ENCODE peak calls at places on chromosomes 2 and 18, in nine cellular contexts. One of them, this sample, is unnamed.

GRCh38 chr2:183250472-183250871 is 126.2 kb downstream of the NUP35 start:
- DNase-seq in H1: no peak
- DNase-seq in kidney: no peak
- DNase-seq in substantia nigra: no peak
- DNase-seq in endodermal cell: no peak
- DNase-seq in hepatocyte: no peak
- DNase-seq in fibroblast of lung: peak
- DNase-seq in sigmoid colon: no peak
- DNase-seq in PC-3: no peak
- DNase-seq in this sample: no peak

GRCh38 chr2:69278366-69278765 is 108.7 kb downstream of the GFPT1 start:
- DNase-seq in fibroblast of lung: peak
- DNase-seq in sigmoid colon: no peak
- DNase-seq in endodermal cell: no peak
- DNase-seq in kidney: no peak
- DNase-seq in substantia nigra: no peak
- DNase-seq in hepatocyte: no peak
- DNase-seq in PC-3: no peak
- DNase-seq in H1: no peak
- DNase-seq in this sample: no peak

GRCh38 chr2:205858781-205859478 is 176.6 kb downstream of the NRP2 start:
- DNase-seq in substantia nigra: no peak
- DNase-seq in fibroblast of lung: peak
- DNase-seq in sigmoid colon: peak
- DNase-seq in kidney: no peak
- DNase-seq in H1: no peak
- DNase-seq in PC-3: no peak
- DNase-seq in hepatocyte: no peak
- DNase-seq in endodermal cell: no peak
- DNase-seq in this sample: peak

GRCh38 chr18:42108071-42108470 is 153.0 kb downstream of the PIK3C3 start:
- DNase-seq in kidney: no peak
- DNase-seq in substantia nigra: no peak
- DNase-seq in fibroblast of lung: no peak
- DNase-seq in H1: no peak
- DNase-seq in PC-3: no peak
- DNase-seq in endodermal cell: no peak
- DNase-seq in sigmoid colon: no peak
- DNase-seq in hepatocyte: no peak
- DNase-seq in this sample: no peak

GRCh38 chr2:130843321-130843985 is 6.7 kb downstream of the ARHGEF4 start:
- DNase-seq in hepatocyte: no peak
- DNase-seq in sigmoid colon: no peak
- DNase-seq in H1: no peak
- DNase-seq in fibroblast of lung: no peak
- DNase-seq in endodermal cell: no peak
- DNase-seq in PC-3: no peak
- DNase-seq in substantia nigra: no peak
- DNase-seq in kidney: peak
- DNase-seq in this sample: no peak

GRCh38 chr2:210477496-210477895 is 937 bp upstream of the LANCL1 start:
- DNase-seq in substantia nigra: no peak
- DNase-seq in fibroblast of lung: peak
- DNase-seq in hepatocyte: peak
- DNase-seq in H1: peak
- DNase-seq in kidney: no peak
- DNase-seq in sigmoid colon: no peak
- DNase-seq in PC-3: peak
- DNase-seq in endodermal cell: peak
- DNase-seq in this sample: no peak

GRCh38 chr2:13230221-13230620 is 513.5 kb downstream of the TRIB2 start:
- DNase-seq in fibroblast of lung: peak
- DNase-seq in substantia nigra: no peak
- DNase-seq in kidney: no peak
- DNase-seq in H1: no peak
- DNase-seq in hepatocyte: no peak
- DNase-seq in endodermal cell: no peak
- DNase-seq in PC-3: peak
- DNase-seq in sigmoid colon: no peak
- DNase-seq in this sample: no peak

GRCh38 chr2:32805104-32806095 is 141.4 kb upstream of the LTBP1 start:
- DNase-seq in hepatocyte: peak
- DNase-seq in endodermal cell: no peak
- DNase-seq in fibroblast of lung: peak
- DNase-seq in sigmoid colon: no peak
- DNase-seq in PC-3: peak
- DNase-seq in H1: no peak
- DNase-seq in substantia nigra: no peak
- DNase-seq in kidney: no peak
- DNase-seq in this sample: no peak

DNA sequence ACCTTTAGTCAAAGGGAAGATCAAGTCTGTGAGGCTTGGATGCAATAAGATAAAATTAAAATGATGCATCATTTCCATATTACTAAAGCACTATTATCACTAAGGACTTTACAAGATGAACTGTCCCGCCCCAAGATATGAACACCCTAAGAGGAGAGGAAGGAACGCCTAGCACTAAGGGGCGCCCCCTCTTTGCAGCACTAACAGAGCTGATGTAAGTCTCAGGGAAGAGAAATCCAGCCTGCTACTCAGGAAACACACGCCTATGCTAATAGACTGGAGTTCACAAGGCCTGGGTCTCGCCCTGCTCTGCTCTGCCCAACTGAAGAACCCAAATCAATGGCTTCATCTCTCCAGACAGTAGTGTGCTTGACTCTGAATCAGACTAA is 6.1 kb downstream of the INO80C start:
- DNase-seq in substantia nigra: no peak
- DNase-seq in fibroblast of lung: no peak
- DNase-seq in H1: no peak
- DNase-seq in hepatocyte: no peak
- DNase-seq in kidney: no peak
- DNase-seq in endodermal cell: peak
- DNase-seq in PC-3: no peak
- DNase-seq in sigmoid colon: no peak
- DNase-seq in this sample: no peak
- H3K27ac ChIP-seq in substantia nigra: no peak
- H3K27ac ChIP-seq in fibroblast of lung: no peak
- H3K27ac ChIP-seq in H1: peak
- H3K27ac ChIP-seq in hepatocyte: no peak
- H3K27ac ChIP-seq in kidney: no peak
- H3K27ac ChIP-seq in endodermal cell: no peak
- H3K27ac ChIP-seq in PC-3: no peak
- H3K27ac ChIP-seq in sigmoid colon: no peak
- H3K27ac ChIP-seq in this sample: no peak

DNA sequence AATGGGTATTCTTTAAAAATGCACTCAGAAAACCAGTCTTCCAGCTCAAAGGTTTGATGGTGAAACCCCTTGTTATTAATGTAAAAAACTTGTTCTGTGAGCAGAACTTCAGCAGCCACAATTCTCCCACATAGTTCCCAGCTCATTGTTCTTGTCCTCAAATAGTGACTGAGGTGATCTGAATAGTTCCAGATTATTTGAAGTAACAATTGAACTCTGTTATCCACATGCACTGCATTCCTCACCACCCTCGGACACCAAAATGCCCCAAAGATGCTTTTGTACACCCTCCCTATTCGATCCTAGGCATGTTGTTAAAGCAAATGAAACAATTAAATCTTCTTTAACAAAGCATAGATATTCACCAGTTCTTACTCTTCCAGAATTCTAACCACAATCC is 2186.8 kb upstream of the CELF4 start:
- DNase-seq in kidney: no peak
- DNase-seq in sigmoid colon: no peak
- DNase-seq in substantia nigra: no peak
- DNase-seq in fibroblast of lung: no peak
- DNase-seq in endodermal cell: no peak
- DNase-seq in H1: no peak
- DNase-seq in PC-3: no peak
- DNase-seq in hepatocyte: no peak
- DNase-seq in this sample: no peak
- H3K27ac ChIP-seq in kidney: no peak
- H3K27ac ChIP-seq in sigmoid colon: no peak
- H3K27ac ChIP-seq in substantia nigra: no peak
- H3K27ac ChIP-seq in fibroblast of lung: no peak
- H3K27ac ChIP-seq in endodermal cell: peak
- H3K27ac ChIP-seq in H1: no peak
- H3K27ac ChIP-seq in PC-3: no peak
- H3K27ac ChIP-seq in hepatocyte: no peak
- H3K27ac ChIP-seq in this sample: no peak

DNA sequence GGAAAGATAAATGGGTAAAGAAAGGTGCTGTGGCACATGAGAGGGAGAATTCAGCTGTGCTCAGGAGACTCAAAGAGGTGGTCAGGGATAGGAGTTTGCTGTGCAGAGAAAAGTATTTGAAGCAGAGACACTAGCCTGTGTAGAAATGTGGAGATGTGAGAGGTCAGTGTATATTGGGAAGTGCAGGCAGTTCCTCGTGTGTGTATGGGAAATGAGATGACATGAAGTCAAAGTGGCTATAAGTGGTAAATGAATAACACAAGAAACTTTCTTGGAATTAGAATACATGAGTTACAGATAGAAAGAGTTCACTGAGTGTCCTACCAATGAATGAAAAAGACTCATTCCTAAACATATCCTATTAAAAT is 11.6 kb downstream of the MAP3K20 start:
- DNase-seq in substantia nigra: no peak
- DNase-seq in sigmoid colon: no peak
- DNase-seq in endodermal cell: no peak
- DNase-seq in H1: no peak
- DNase-seq in PC-3: no peak
- DNase-seq in hepatocyte: no peak
- DNase-seq in kidney: no peak
- DNase-seq in fibroblast of lung: peak
- DNase-seq in this sample: no peak
- H3K27ac ChIP-seq in substantia nigra: no peak
- H3K27ac ChIP-seq in sigmoid colon: peak
- H3K27ac ChIP-seq in endodermal cell: no peak
- H3K27ac ChIP-seq in H1: no peak
- H3K27ac ChIP-seq in PC-3: peak
- H3K27ac ChIP-seq in hepatocyte: no peak
- H3K27ac ChIP-seq in kidney: no peak
- H3K27ac ChIP-seq in fibroblast of lung: peak
- H3K27ac ChIP-seq in this sample: no peak

GRCh38 chr18:24009651-24010333 is 4.8 kb upstream of the TTC39C start:
- DNase-seq in substantia nigra: no peak
- DNase-seq in H1: no peak
- DNase-seq in sigmoid colon: no peak
- DNase-seq in hepatocyte: no peak
- DNase-seq in fibroblast of lung: no peak
- DNase-seq in PC-3: no peak
- DNase-seq in endodermal cell: no peak
- DNase-seq in kidney: no peak
- DNase-seq in this sample: no peak
- H3K27ac ChIP-seq in substantia nigra: no peak
- H3K27ac ChIP-seq in H1: no peak
- H3K27ac ChIP-seq in sigmoid colon: no peak
- H3K27ac ChIP-seq in hepatocyte: no peak
- H3K27ac ChIP-seq in fibroblast of lung: no peak
- H3K27ac ChIP-seq in PC-3: no peak
- H3K27ac ChIP-seq in endodermal cell: no peak
- H3K27ac ChIP-seq in kidney: no peak
- H3K27ac ChIP-seq in this sample: no peak

DNA sequence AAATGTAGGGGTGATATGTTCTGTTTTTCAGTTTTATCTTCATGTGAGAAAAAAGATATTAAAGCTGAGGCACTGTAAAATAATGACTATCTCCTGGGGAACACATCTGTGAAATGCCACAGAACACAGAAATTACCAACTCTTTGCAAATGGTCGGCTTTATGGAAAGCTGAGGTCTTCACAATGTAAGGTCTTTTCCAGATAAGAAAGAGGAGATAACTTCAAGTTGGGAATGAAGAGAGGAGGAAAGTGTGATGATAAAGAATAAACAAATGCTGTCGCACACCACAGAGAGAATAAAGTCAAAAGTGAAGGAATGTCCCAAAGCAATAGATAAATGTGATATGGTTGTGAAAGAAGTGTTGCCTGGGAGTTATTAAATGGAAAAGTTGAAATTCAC is 1.2 kb upstream of the ALPK2 start:
- DNase-seq in endodermal cell: no peak
- DNase-seq in H1: no peak
- DNase-seq in PC-3: no peak
- DNase-seq in fibroblast of lung: no peak
- DNase-seq in sigmoid colon: no peak
- DNase-seq in substantia nigra: no peak
- DNase-seq in kidney: no peak
- DNase-seq in hepatocyte: no peak
- DNase-seq in this sample: no peak
- H3K27ac ChIP-seq in endodermal cell: no peak
- H3K27ac ChIP-seq in H1: no peak
- H3K27ac ChIP-seq in PC-3: no peak
- H3K27ac ChIP-seq in fibroblast of lung: no peak
- H3K27ac ChIP-seq in sigmoid colon: no peak
- H3K27ac ChIP-seq in substantia nigra: no peak
- H3K27ac ChIP-seq in kidney: no peak
- H3K27ac ChIP-seq in hepatocyte: peak
- H3K27ac ChIP-seq in this sample: no peak

DNA sequence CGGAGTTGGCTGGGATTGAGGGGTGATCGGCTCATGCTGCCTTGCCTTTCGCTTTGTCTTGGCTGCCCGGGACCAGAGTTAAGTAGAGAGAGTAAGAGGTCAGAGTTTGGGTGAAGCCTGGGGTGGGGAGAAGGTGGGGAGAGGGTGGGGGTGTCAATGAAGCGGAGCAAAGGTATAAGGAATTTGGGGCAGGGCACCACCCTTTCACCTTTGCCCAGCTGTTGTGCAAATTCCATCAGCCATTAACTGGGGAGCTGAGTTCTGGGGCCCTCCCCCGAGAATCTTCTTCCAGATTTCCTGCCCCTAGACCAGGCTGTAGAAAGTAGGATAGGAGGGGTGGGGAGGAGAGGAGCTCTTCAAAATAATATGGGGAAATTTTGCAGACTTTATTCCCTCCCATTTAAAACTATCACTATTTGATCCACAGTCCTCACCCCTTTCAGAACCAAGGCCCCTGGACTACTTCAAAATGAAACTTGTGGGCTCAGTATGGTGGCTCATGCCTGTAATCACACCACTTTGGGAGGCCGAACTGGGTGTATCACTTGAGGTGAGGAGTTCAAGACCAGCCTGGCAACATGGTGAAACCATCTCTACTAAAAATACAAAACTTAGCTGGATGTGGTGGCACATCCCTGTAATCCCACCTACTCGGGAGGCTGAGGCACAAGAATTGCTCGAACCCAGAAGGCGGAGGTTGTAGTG is at the start of gene SLC23A3:
- DNase-seq in hepatocyte: no peak
- DNase-seq in kidney: no peak
- DNase-seq in fibroblast of lung: no peak
- DNase-seq in endodermal cell: no peak
- DNase-seq in substantia nigra: no peak
- DNase-seq in PC-3: no peak
- DNase-seq in sigmoid colon: no peak
- DNase-seq in H1: no peak
- DNase-seq in this sample: no peak
- H3K27ac ChIP-seq in hepatocyte: no peak
- H3K27ac ChIP-seq in kidney: peak
- H3K27ac ChIP-seq in fibroblast of lung: no peak
- H3K27ac ChIP-seq in endodermal cell: no peak
- H3K27ac ChIP-seq in substantia nigra: no peak
- H3K27ac ChIP-seq in PC-3: no peak
- H3K27ac ChIP-seq in sigmoid colon: peak
- H3K27ac ChIP-seq in H1: no peak
- H3K27ac ChIP-seq in this sample: no peak